ENCODE peak calls at places on chromosomes 13 and 19, in eight cellular contexts. One of them, this sample, is unnamed.

GRCh38 chr19:35730326-35730725 is 11.9 kb downstream of the IGFLR1 start:
- DNase-seq in mucosa of descending colon: no peak
- DNase-seq in AG04450: no peak
- DNase-seq in endothelial cell of umbilical vein: no peak
- DNase-seq in trophoblast cell: no peak
- DNase-seq in colonic mucosa: no peak
- DNase-seq in GM12878: no peak
- DNase-seq in osteoblast: peak; percentile 71
- DNase-seq in this sample: no peak

GRCh38 chr13:36038785-36039415 is 92.3 kb downstream of the DCLK1 start:
- DNase-seq in mucosa of descending colon: no peak
- DNase-seq in AG04450: no peak
- DNase-seq in endothelial cell of umbilical vein: no peak
- DNase-seq in trophoblast cell: no peak
- DNase-seq in colonic mucosa: no peak
- DNase-seq in GM12878: no peak
- DNase-seq in osteoblast: peak; percentile 72
- DNase-seq in this sample: no peak

GRCh38 chr19:19447536-19448237 is 42.2 kb downstream of the GATAD2A start:
- DNase-seq in mucosa of descending colon: no peak
- DNase-seq in AG04450: no peak
- DNase-seq in endothelial cell of umbilical vein: no peak
- DNase-seq in trophoblast cell: no peak
- DNase-seq in colonic mucosa: no peak
- DNase-seq in GM12878: no peak
- DNase-seq in osteoblast: no peak
- DNase-seq in this sample: no peak

GRCh38 chr13:43473437-43473836 is 313.3 kb downstream of the ENOX1 start:
- DNase-seq in mucosa of descending colon: no peak
- DNase-seq in AG04450: no peak
- DNase-seq in endothelial cell of umbilical vein: peak; percentile 40
- DNase-seq in trophoblast cell: no peak
- DNase-seq in colonic mucosa: no peak
- DNase-seq in GM12878: no peak
- DNase-seq in osteoblast: no peak
- DNase-seq in this sample: peak; percentile 11

GRCh38 chr13:40480012-40480914 is 186.2 kb downstream of the FOXO1 start:
- DNase-seq in mucosa of descending colon: no peak
- DNase-seq in AG04450: no peak
- DNase-seq in endothelial cell of umbilical vein: no peak
- DNase-seq in trophoblast cell: no peak
- DNase-seq in colonic mucosa: no peak
- DNase-seq in GM12878: no peak
- DNase-seq in osteoblast: no peak
- DNase-seq in this sample: no peak

GRCh38 chr13:33524086-33524485 is 238.5 kb upstream of the STARD13 start:
- DNase-seq in mucosa of descending colon: no peak
- DNase-seq in AG04450: peak; percentile 80
- DNase-seq in endothelial cell of umbilical vein: peak; percentile 65
- DNase-seq in trophoblast cell: no peak
- DNase-seq in colonic mucosa: no peak
- DNase-seq in GM12878: no peak
- DNase-seq in osteoblast: peak; percentile 45
- DNase-seq in this sample: no peak

GRCh38 chr19:42374826-42375376 is 15.2 kb downstream of the CNFN start:
- DNase-seq in mucosa of descending colon: no peak
- DNase-seq in AG04450: no peak
- DNase-seq in endothelial cell of umbilical vein: no peak
- DNase-seq in trophoblast cell: no peak
- DNase-seq in colonic mucosa: no peak
- DNase-seq in GM12878: no peak
- DNase-seq in osteoblast: no peak
- DNase-seq in this sample: no peak

GRCh38 chr13:50531917-50532899 is 311.3 kb downstream of the DLEU7 start:
- DNase-seq in mucosa of descending colon: peak; percentile 55
- DNase-seq in AG04450: no peak
- DNase-seq in endothelial cell of umbilical vein: peak; percentile 69
- DNase-seq in trophoblast cell: no peak
- DNase-seq in colonic mucosa: no peak
- DNase-seq in GM12878: no peak
- DNase-seq in osteoblast: peak; percentile 53
- DNase-seq in this sample: peak; percentile 25

GRCh38 chr13:77650409-77650808 is 47.1 kb upstream of the SLAIN1 start:
- DNase-seq in mucosa of descending colon: no peak
- DNase-seq in AG04450: no peak
- DNase-seq in endothelial cell of umbilical vein: no peak
- DNase-seq in trophoblast cell: no peak
- DNase-seq in colonic mucosa: no peak
- DNase-seq in GM12878: no peak
- DNase-seq in osteoblast: no peak
- DNase-seq in this sample: no peak

GRCh38 chr19:16366433-16367268 is 42.0 kb downstream of the KLF2 start:
- DNase-seq in mucosa of descending colon: no peak
- DNase-seq in AG04450: no peak
- DNase-seq in endothelial cell of umbilical vein: no peak
- DNase-seq in trophoblast cell: peak; percentile 11
- DNase-seq in colonic mucosa: no peak
- DNase-seq in GM12878: peak; percentile 69
- DNase-seq in osteoblast: peak; percentile 57
- DNase-seq in this sample: no peak

GRCh38 chr13:81745391-81745790 is 1404.5 kb upstream of the SPRY2 start:
- DNase-seq in mucosa of descending colon: no peak
- DNase-seq in AG04450: no peak
- DNase-seq in endothelial cell of umbilical vein: no peak
- DNase-seq in trophoblast cell: no peak
- DNase-seq in colonic mucosa: no peak
- DNase-seq in GM12878: no peak
- DNase-seq in osteoblast: no peak
- DNase-seq in this sample: no peak

GRCh38 chr13:75633285-75633684 is 2.8 kb upstream of the LMO7 start:
- DNase-seq in mucosa of descending colon: no peak
- DNase-seq in AG04450: peak; percentile 72
- DNase-seq in endothelial cell of umbilical vein: no peak
- DNase-seq in trophoblast cell: no peak
- DNase-seq in colonic mucosa: no peak
- DNase-seq in GM12878: no peak
- DNase-seq in osteoblast: peak; percentile 91
- DNase-seq in this sample: no peak

GRCh38 chr13:91297503-91297902 is 50.0 kb upstream of the MIR17HG start:
- DNase-seq in mucosa of descending colon: no peak
- DNase-seq in AG04450: no peak
- DNase-seq in endothelial cell of umbilical vein: no peak
- DNase-seq in trophoblast cell: no peak
- DNase-seq in colonic mucosa: no peak
- DNase-seq in GM12878: no peak
- DNase-seq in osteoblast: no peak
- DNase-seq in this sample: no peak

GRCh38 chr19:36847968-36848367 is 2.7 kb upstream of the ZNF345 start:
- DNase-seq in mucosa of descending colon: no peak
- DNase-seq in AG04450: no peak
- DNase-seq in endothelial cell of umbilical vein: no peak
- DNase-seq in trophoblast cell: no peak
- DNase-seq in colonic mucosa: no peak
- DNase-seq in GM12878: peak; percentile 30
- DNase-seq in osteoblast: no peak
- DNase-seq in this sample: no peak

GRCh38 chr13:84645196-84646071 is 763.2 kb upstream of the SLITRK1 start:
- DNase-seq in mucosa of descending colon: no peak
- DNase-seq in AG04450: peak; percentile 26
- DNase-seq in endothelial cell of umbilical vein: no peak
- DNase-seq in trophoblast cell: no peak
- DNase-seq in colonic mucosa: no peak
- DNase-seq in GM12878: no peak
- DNase-seq in osteoblast: no peak
- DNase-seq in this sample: no peak

GRCh38 chr19:50720181-50720920 is 749 bp upstream of the SHANK1 start:
- DNase-seq in mucosa of descending colon: no peak
- DNase-seq in AG04450: no peak
- DNase-seq in endothelial cell of umbilical vein: no peak
- DNase-seq in trophoblast cell: no peak
- DNase-seq in colonic mucosa: no peak
- DNase-seq in GM12878: no peak
- DNase-seq in osteoblast: peak; percentile 90
- DNase-seq in this sample: no peak

GRCh38 chr19:7641288-7642276 is 4.7 kb downstream of the STXBP2 start:
- DNase-seq in mucosa of descending colon: no peak
- DNase-seq in AG04450: no peak
- DNase-seq in endothelial cell of umbilical vein: no peak
- DNase-seq in trophoblast cell: no peak
- DNase-seq in colonic mucosa: no peak
- DNase-seq in GM12878: no peak
- DNase-seq in osteoblast: no peak
- DNase-seq in this sample: no peak

GRCh38 chr19:17735410-17735809 is 15.9 kb upstream of the FCHO1 start:
- DNase-seq in mucosa of descending colon: no peak
- DNase-seq in AG04450: no peak
- DNase-seq in endothelial cell of umbilical vein: no peak
- DNase-seq in trophoblast cell: no peak
- DNase-seq in colonic mucosa: no peak
- DNase-seq in GM12878: no peak
- DNase-seq in osteoblast: peak; percentile 58
- DNase-seq in this sample: no peak

GRCh38 chr19:41521860-41522555 is 54.0 kb upstream of the CEACAM21 start:
- DNase-seq in mucosa of descending colon: peak; percentile 34
- DNase-seq in AG04450: no peak
- DNase-seq in endothelial cell of umbilical vein: no peak
- DNase-seq in trophoblast cell: no peak
- DNase-seq in colonic mucosa: no peak
- DNase-seq in GM12878: no peak
- DNase-seq in osteoblast: no peak
- DNase-seq in this sample: no peak

GRCh38 chr13:40503966-40504591 is 162.4 kb downstream of the FOXO1 start:
- DNase-seq in mucosa of descending colon: no peak
- DNase-seq in AG04450: no peak
- DNase-seq in endothelial cell of umbilical vein: peak; percentile 99
- DNase-seq in trophoblast cell: peak; percentile 43
- DNase-seq in colonic mucosa: no peak
- DNase-seq in GM12878: no peak
- DNase-seq in osteoblast: peak; percentile 88
- DNase-seq in this sample: peak; percentile 43

GRCh38 chr19:14467816-14468215 is 7.3 kb downstream of the PTGER1 start:
- DNase-seq in mucosa of descending colon: no peak
- DNase-seq in AG04450: no peak
- DNase-seq in endothelial cell of umbilical vein: no peak
- DNase-seq in trophoblast cell: no peak
- DNase-seq in colonic mucosa: no peak
- DNase-seq in GM12878: no peak
- DNase-seq in osteoblast: peak; percentile 71
- DNase-seq in this sample: no peak

GRCh38 chr19:10533656-10534386 is 9.9 kb upstream of the ATG4D start:
- DNase-seq in mucosa of descending colon: no peak
- DNase-seq in AG04450: peak; percentile 45
- DNase-seq in endothelial cell of umbilical vein: peak; percentile 7
- DNase-seq in trophoblast cell: peak; percentile 85
- DNase-seq in colonic mucosa: no peak
- DNase-seq in GM12878: no peak
- DNase-seq in osteoblast: peak; percentile 82
- DNase-seq in this sample: no peak

GRCh38 chr13:24612726-24613125 is 67.5 kb upstream of the ATP12A start:
- DNase-seq in mucosa of descending colon: no peak
- DNase-seq in AG04450: no peak
- DNase-seq in endothelial cell of umbilical vein: no peak
- DNase-seq in trophoblast cell: no peak
- DNase-seq in colonic mucosa: no peak
- DNase-seq in GM12878: no peak
- DNase-seq in osteoblast: no peak
- DNase-seq in this sample: no peak

GRCh38 chr19:21422244-21422643 is 25.3 kb downstream of the ZNF493 start:
- DNase-seq in mucosa of descending colon: no peak
- DNase-seq in AG04450: no peak
- DNase-seq in endothelial cell of umbilical vein: no peak
- DNase-seq in trophoblast cell: no peak
- DNase-seq in colonic mucosa: no peak
- DNase-seq in GM12878: no peak
- DNase-seq in osteoblast: no peak
- DNase-seq in this sample: no peak
- H3K9me3 ChIP-seq in mucosa of descending colon: peaks cover 95% of the 10 kb centered on the region
- H3K9me3 ChIP-seq in AG04450: peaks cover 29% of the 10 kb centered on the region
- H3K9me3 ChIP-seq in endothelial cell of umbilical vein: peaks cover 2% of the 10 kb centered on the region
- H3K9me3 ChIP-seq in trophoblast cell: peaks cover 9% of the 10 kb centered on the region
- H3K9me3 ChIP-seq in colonic mucosa: peaks cover 10% of the 10 kb centered on the region
- H3K9me3 ChIP-seq in GM12878: peaks cover 7% of the 10 kb centered on the region
- H3K9me3 ChIP-seq in osteoblast: peaks cover 16% of the 10 kb centered on the region
- H3K9me3 ChIP-seq in this sample: peaks cover 18% of the 10 kb centered on the region

GRCh38 chr19:38125238-38125637 is 98.8 kb downstream of the DPF1 start:
- DNase-seq in mucosa of descending colon: no peak
- DNase-seq in AG04450: no peak
- DNase-seq in endothelial cell of umbilical vein: no peak
- DNase-seq in trophoblast cell: no peak
- DNase-seq in colonic mucosa: no peak
- DNase-seq in GM12878: no peak
- DNase-seq in osteoblast: no peak
- DNase-seq in this sample: no peak
- H3K9me3 ChIP-seq in mucosa of descending colon: no peaks in the 10 kb centered on the region
- H3K9me3 ChIP-seq in AG04450: no peaks in the 10 kb centered on the region
- H3K9me3 ChIP-seq in endothelial cell of umbilical vein: no peaks in the 10 kb centered on the region
- H3K9me3 ChIP-seq in trophoblast cell: peaks cover 13% of the 10 kb centered on the region
- H3K9me3 ChIP-seq in colonic mucosa: no peaks in the 10 kb centered on the region
- H3K9me3 ChIP-seq in GM12878: no peaks in the 10 kb centered on the region
- H3K9me3 ChIP-seq in osteoblast: no peaks in the 10 kb centered on the region
- H3K9me3 ChIP-seq in this sample: no peaks in the 10 kb centered on the region

DNA sequence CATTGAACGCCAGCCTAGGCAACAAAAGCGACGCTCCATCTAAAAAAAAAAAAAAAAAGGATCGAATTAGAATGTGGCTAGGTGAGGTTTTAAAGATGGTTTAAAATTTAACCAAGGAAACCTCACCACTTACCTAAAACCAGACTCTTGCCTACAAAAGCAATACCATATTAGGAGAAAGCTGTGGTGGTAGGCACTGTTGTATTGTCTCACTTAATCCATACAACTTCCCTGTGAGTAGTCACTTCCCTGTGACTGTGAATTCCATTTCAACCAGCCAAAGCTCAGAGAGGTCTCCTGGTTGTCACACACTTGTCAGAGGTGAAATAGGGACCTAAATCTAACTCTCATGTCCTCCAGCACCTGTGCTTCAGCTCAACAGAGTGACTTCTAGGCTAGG is 15.4 kb downstream of the SHISA2 start:
- DNase-seq in mucosa of descending colon: no peak
- DNase-seq in AG04450: no peak
- DNase-seq in endothelial cell of umbilical vein: no peak
- DNase-seq in trophoblast cell: no peak
- DNase-seq in colonic mucosa: no peak
- DNase-seq in GM12878: no peak
- DNase-seq in osteoblast: no peak
- DNase-seq in this sample: no peak
- H3K9me3 ChIP-seq in mucosa of descending colon: no peaks in the 10 kb centered on the region
- H3K9me3 ChIP-seq in AG04450: no peaks in the 10 kb centered on the region
- H3K9me3 ChIP-seq in endothelial cell of umbilical vein: no peaks in the 10 kb centered on the region
- H3K9me3 ChIP-seq in trophoblast cell: peaks cover 2% of the 10 kb centered on the region
- H3K9me3 ChIP-seq in colonic mucosa: no peaks in the 10 kb centered on the region
- H3K9me3 ChIP-seq in GM12878: no peaks in the 10 kb centered on the region
- H3K9me3 ChIP-seq in osteoblast: no peaks in the 10 kb centered on the region
- H3K9me3 ChIP-seq in this sample: no peaks in the 10 kb centered on the region

DNA sequence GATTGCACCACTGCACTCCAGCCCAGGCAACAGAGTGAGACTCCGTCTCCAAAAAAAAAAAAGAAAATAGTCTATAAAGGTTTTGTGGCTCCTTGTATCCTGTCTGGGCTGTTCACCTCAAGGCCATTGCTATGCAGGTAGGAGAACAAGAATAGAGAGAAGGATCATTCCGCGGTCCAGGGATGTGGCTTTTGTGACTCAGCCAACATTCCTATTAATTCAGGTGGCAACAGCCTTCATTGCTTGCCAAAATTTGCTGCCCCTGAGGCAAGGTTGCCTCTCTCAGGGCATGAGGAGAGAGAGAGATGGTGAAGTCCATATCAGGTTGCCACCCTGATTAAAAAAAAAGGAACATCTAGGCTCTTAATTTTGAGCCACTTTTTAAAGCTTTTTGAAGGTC is 8.0 kb downstream of the ZNF551 start:
- DNase-seq in mucosa of descending colon: no peak
- DNase-seq in AG04450: no peak
- DNase-seq in endothelial cell of umbilical vein: no peak
- DNase-seq in trophoblast cell: peak; percentile 51
- DNase-seq in colonic mucosa: no peak
- DNase-seq in GM12878: no peak
- DNase-seq in osteoblast: no peak
- DNase-seq in this sample: no peak
- H3K9me3 ChIP-seq in mucosa of descending colon: peaks cover 99% of the 10 kb centered on the region
- H3K9me3 ChIP-seq in AG04450: peaks cover 64% of the 10 kb centered on the region
- H3K9me3 ChIP-seq in endothelial cell of umbilical vein: peaks cover 34% of the 10 kb centered on the region
- H3K9me3 ChIP-seq in trophoblast cell: peaks cover 11% of the 10 kb centered on the region
- H3K9me3 ChIP-seq in colonic mucosa: peaks cover 47% of the 10 kb centered on the region
- H3K9me3 ChIP-seq in GM12878: peaks cover 50% of the 10 kb centered on the region
- H3K9me3 ChIP-seq in osteoblast: peaks cover 37% of the 10 kb centered on the region
- H3K9me3 ChIP-seq in this sample: peaks cover 28% of the 10 kb centered on the region